ENCODE peak calls at places on chromosomes 3 and 15, in four cellular contexts. L is hepatocyte, P is PC-3, E is MM.1S. J is an unnamed sample.
A peak's percentile ranks its signal among the peaks of the same experiment; 100 is the strongest.

GRCh38 chr3:160412477-160412876 is 13.0 kb downstream of the SMC4 start:
- DNase-seq in E (no peak), P (no peak), L (no peak), J (no peak)

GRCh38 chr3:123279121-123279520 is 77.4 kb downstream of the SEC22A start:
- DNase-seq in L (no peak), E (no peak), P (no peak), J (no peak)

GRCh38 chr15:60135961-60136360 is 131.8 kb downstream of the FOXB1 start:
- DNase-seq in P (no peak), E (no peak), L (no peak), J (no peak)

GRCh38 chr3:150759319-150759718 is 3.6 kb downstream of the SIAH2 start:
- DNase-seq in P (peak; percentile 88), L (no peak), E (no peak), J (no peak)

GRCh38 chr3:111336511-111336910 is 205.5 kb upstream of the CD96 start:
- DNase-seq in P (peak; percentile 22), E (no peak), L (no peak), J (no peak)

GRCh38 chr3:143421556-143421955 is 302.0 kb downstream of the CHST2 start:
- DNase-seq in L (no peak), P (no peak), E (no peak), J (no peak)

GRCh38 chr3:107468782-107469181 is 54.0 kb upstream of the BBX start:
- DNase-seq in P (no peak), E (no peak), L (no peak), J (no peak)

GRCh38 chr3:127475975-127476374 is 114.6 kb downstream of the TPRA1 start:
- DNase-seq in E (no peak), P (no peak), L (no peak), J (no peak)

GRCh38 chr3:149646181-149646766 is 11.6 kb downstream of the WWTR1 start:
- DNase-seq in P (peak; percentile 89), L (no peak), E (no peak), J (no peak)

GRCh38 chr15:81292516-81293001 is 31.4 kb downstream of the STARD5 start:
- DNase-seq in L (no peak), P (no peak), E (no peak), J (no peak)

GRCh38 chr3:134623615-134624245 is 27.1 kb downstream of the KY start:
- DNase-seq in L (no peak), P (no peak), E (no peak), J (no peak)

GRCh38 chr3:17772556-17772955 is 30.1 kb upstream of the TBC1D5 start:
- DNase-seq in L (no peak), P (no peak), E (no peak), J (no peak)

GRCh38 chr3:65548848-65549625 is 489.7 kb downstream of the MAGI1 start:
- DNase-seq in L (peak; percentile 45), P (no peak), E (no peak), J (peak; percentile 71)

GRCh38 chr15:98484914-98485313 is 163.4 kb upstream of the IGF1R start:
- DNase-seq in P (no peak), L (no peak), E (no peak), J (no peak)

GRCh38 chr3:190671658-190672057 is 157.8 kb downstream of the IL1RAP start:
- DNase-seq in E (no peak), L (no peak), P (peak; percentile 19), J (no peak)

GRCh38 chr3:32438596-32439344 is 47.1 kb downstream of the CMTM7 start:
- DNase-seq in E (peak; percentile 63), P (no peak), L (no peak), J (no peak)

GRCh38 chr15:40844543-40844981 is 714 bp downstream of the SPINT1 start:
- DNase-seq in L (peak; percentile 50), E (peak; percentile 39), P (peak; percentile 28), J (peak; percentile 59)

GRCh38 chr3:196096382-196096953 is 14.6 kb upstream of the TFRC start:
- DNase-seq in E (peak; percentile 98), L (no peak), P (no peak), J (no peak)

GRCh38 chr15:41692049-41692448 is 31.8 kb downstream of the MGA start:
- DNase-seq in L (no peak), E (no peak), P (no peak), J (no peak)

GRCh38 chr3:47128110-47128509 is 35.8 kb downstream of the SETD2 start:
- DNase-seq in P (no peak), E (no peak), L (no peak), J (no peak)

GRCh38 chr15:83697716-83698115 is 43.8 kb downstream of the ADAMTSL3 start:
- DNase-seq in P (peak; percentile 66), E (no peak), L (no peak), J (no peak)

GRCh38 chr15:58537480-58537879 is 105.7 kb downstream of the LIPC start:
- DNase-seq in E (no peak), P (no peak), L (no peak), J (no peak)

GRCh38 chr3:104596551-104596950 is 770.2 kb upstream of the ALCAM start:
- DNase-seq in P (peak; percentile 84), E (peak; percentile 58), L (peak; percentile 70), J (peak; percentile 69)

GRCh38 chr15:85412956-85413854 is 32.8 kb downstream of the AKAP13 start:
- DNase-seq in E (peak; percentile 92), P (peak; percentile 94), L (peak; percentile 68), J (no peak)

GRCh38 chr15:48244923-48245322 is 38.8 kb downstream of the SLC12A1 start:
- DNase-seq in L (no peak), P (peak; percentile 4), E (no peak), J (no peak)

GRCh38 chr15:74725241-74725774 is at the start of gene CYP1A1:
- DNase-seq in E (no peak), P (peak; percentile 39), L (peak; percentile 73), J (peak; percentile 49)

GRCh38 chr3:16151109-16151508 is 23.4 kb upstream of the GALNT15 start:
- DNase-seq in L (peak; percentile 43), E (peak; percentile 34), P (peak; percentile 44), J (no peak)

GRCh38 chr3:168812234-168812633 is 716.5 kb upstream of the GOLIM4 start:
- DNase-seq in P (no peak), L (no peak), E (no peak), J (peak; percentile 93)

GRCh38 chr3:66463734-66464511 is 36.9 kb downstream of the LRIG1 start:
- DNase-seq in P (no peak), L (no peak), E (no peak), J (no peak)

GRCh38 chr15:30903497-30904187 is at the start of gene FAN1:
- DNase-seq in L (peak; percentile 92), E (peak; percentile 85), P (peak; percentile 93), J (peak; percentile 90)

GRCh38 chr3:18389108-18389733 is 35.9 kb downstream of the SATB1 start:
- DNase-seq in L (peak; percentile 46), E (peak; percentile 46), P (peak; percentile 60), J (peak; percentile 46)

GRCh38 chr15:92715753-92716152 is 60.2 kb upstream of the FAM174B start:
- DNase-seq in L (peak; percentile 44), P (peak; percentile 7), E (no peak), J (peak; percentile 57)

GRCh38 chr3:12569836-12570235 is 12.9 kb downstream of the MKRN2 start:
- DNase-seq in E (no peak), P (no peak), L (no peak), J (no peak)
- H3K79me2 ChIP-seq in E (peaks cover 47% of the 10 kb centered on the region), P (peaks cover 43% of the 10 kb centered on the region), L (peaks cover 52% of the 10 kb centered on the region), J (peaks cover 37% of the 10 kb centered on the region)

DNA sequence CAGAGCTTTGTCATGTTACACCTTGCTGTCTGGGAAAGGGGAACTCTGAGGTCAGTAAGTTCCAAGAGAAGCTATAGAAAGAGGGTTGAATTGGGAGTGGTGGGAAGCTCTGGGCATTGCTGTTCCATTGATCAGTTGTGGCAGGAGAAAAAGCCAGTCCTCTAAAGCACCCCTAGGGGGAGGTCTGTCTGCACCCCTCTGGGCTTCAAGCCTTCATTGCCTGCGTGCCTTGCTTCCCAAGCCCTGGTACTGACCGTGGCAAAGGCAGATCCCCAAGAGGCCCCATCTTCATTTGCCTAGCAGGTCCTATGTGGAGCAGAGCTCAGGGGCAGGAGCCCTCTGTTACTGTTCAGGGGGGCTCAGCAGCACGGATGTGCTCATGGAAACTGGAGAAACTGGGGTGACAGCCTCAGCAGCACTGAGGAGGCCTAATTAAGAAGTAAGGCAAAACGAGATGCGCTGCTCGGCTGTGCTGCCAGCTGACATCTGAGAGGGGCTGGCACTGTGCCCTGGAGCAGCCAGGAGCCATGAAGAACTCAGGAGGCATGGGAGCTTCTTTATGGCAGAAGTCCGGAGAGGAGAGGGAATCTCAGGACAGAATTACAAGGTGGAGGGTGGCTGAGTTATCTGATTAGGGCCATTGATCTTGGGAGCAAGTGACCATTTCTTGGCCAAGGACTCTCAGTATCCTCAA is 270.9 kb downstream of the RPLP1 start:
- DNase-seq in E (no peak), L (no peak), P (no peak), J (peak; percentile 47)
- TF ChIP-seq CTCF in E (no peak), L (no peak), P (no peak), J (peak; percentile 34)

GRCh38 chr3:64457811-64458210 is 230.0 kb downstream of the ADAMTS9 start:
- DNase-seq in L (no peak), P (no peak), E (no peak), J (no peak)

GRCh38 chr3:64463981-64464380 is 223.8 kb downstream of the ADAMTS9 start:
- DNase-seq in E (no peak), P (no peak), L (no peak), J (no peak)

GRCh38 chr3:64462203-64463120 is 225.3 kb downstream of the ADAMTS9 start:
- DNase-seq in P (no peak), E (peak; percentile 65), L (no peak), J (no peak)

GRCh38 chr3:64459711-64460110 is 228.1 kb downstream of the ADAMTS9 start:
- DNase-seq in E (no peak), P (no peak), L (no peak), J (no peak)

DNA sequence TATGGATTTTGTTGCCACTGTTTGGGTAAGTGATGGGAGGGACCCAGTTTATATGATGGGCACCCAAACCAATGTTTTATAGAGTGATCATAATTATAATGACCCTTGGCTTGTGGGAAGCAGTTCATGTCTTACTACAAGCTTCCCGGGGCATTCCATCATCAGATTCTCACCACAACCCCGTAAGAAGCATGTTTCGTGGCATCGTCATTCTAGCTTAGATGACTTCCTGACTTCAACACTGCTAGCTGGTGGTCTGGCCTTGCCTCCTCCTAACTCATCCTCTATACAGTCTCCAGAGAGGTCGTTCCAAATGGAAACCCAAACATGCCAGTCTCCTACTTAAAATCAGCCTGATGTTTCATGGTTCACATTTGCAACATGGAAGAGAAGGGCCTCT is 226.9 kb downstream of the ADAMTS9 start:
- DNase-seq in L (no peak), E (no peak), P (no peak), J (no peak)
- TF ChIP-seq EZH2phosphoT487 in L (no peak), E (no peak), P (no peak), J (no peak)

GRCh38 chr3:71509024-71509423 is 74.5 kb downstream of the FOXP1 start:
- DNase-seq in P (no peak), L (no peak), E (no peak), J (no peak)

GRCh38 chr3:71511446-71511845 is 72.1 kb downstream of the FOXP1 start:
- DNase-seq in P (no peak), L (no peak), E (no peak), J (no peak)

GRCh38 chr3:71511037-71511436 is 72.5 kb downstream of the FOXP1 start:
- DNase-seq in P (no peak), L (peak; percentile 42), E (no peak), J (no peak)

GRCh38 chr3:71512000-71512399 is 71.5 kb downstream of the FOXP1 start:
- DNase-seq in E (peak; percentile 54), L (peak; percentile 39), P (peak; percentile 22), J (no peak)

DNA sequence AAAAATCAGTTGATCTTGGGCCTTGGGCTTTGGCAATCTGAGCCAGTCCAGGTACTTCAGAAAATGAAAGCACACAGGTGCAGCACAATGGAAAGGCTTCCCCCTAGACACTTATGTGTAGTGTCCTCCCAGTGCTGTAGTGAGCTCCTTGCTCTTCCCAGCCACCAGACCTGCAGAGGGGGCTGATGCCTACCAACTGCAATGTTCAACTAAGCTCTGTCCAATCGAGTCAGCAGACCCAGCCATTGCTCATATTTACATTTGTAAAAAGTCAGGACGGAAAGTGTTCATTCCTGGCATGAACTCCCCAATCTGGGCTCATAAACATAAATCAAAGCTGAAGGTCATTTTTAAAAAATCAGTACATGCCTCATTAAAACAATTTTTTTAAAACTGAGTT is 73.0 kb downstream of the FOXP1 start:
- DNase-seq in E (peak; percentile 44), P (no peak), L (peak; percentile 40), J (no peak)
- H3K79me2 ChIP-seq in E (no peaks in the 10 kb centered on the region), P (no peaks in the 10 kb centered on the region), L (peaks cover 71% of the 10 kb centered on the region), J (no peaks in the 10 kb centered on the region)

J was measured in neural progenitor cell.